ENCODE peak calls at places on chromosomes 12 and 14, in six cellular contexts. M is body of pancreas, I is esophagus squamous epithelium, O is right lobe of liver, T is breast epithelium, V is GM12878. A is an unnamed sample.

GRCh38 chr12:32470936-32471335 is 71.6 kb downstream of the FGD4 start:
- DNase-seq in M (no peak), I (no peak), O (no peak), T (no peak), V (no peak), A (no peak)

GRCh38 chr14:35174342-35174741 is 52.0 kb downstream of the PRORP start:
- DNase-seq in M (no peak), I (no peak), O (no peak), T (no peak), V (no peak), A (no peak)

GRCh38 chr14:68741839-68742470 is 50.9 kb downstream of the ZFP36L1 start:
- DNase-seq in M (no peak), I (no peak), O (no peak), T (no peak), V (peak; percentile 93), A (no peak)

GRCh38 chr12:3263939-3264699 is 186.9 kb downstream of the TSPAN9 start:
- DNase-seq in M (no peak), I (no peak), O (no peak), T (no peak), V (no peak), A (no peak)

GRCh38 chr12:49094104-49094948 is at the start of gene DHH:
- DNase-seq in M (peak; percentile 31), I (no peak), O (peak; percentile 29), T (no peak), V (no peak), A (peak; percentile 43)

GRCh38 chr14:78598046-78598652 is 428.0 kb downstream of the NRXN3 start:
- DNase-seq in M (peak; percentile 54), I (no peak), O (peak; percentile 28), T (peak; percentile 53), V (no peak), A (peak; percentile 17)

GRCh38 chr12:109938947-109939346 is 38.9 kb downstream of the TCHP start:
- DNase-seq in M (no peak), I (no peak), O (no peak), T (no peak), V (no peak), A (no peak)

GRCh38 chr12:52254965-52255751 is 19.3 kb upstream of the KRT86 start:
- DNase-seq in M (no peak), I (no peak), O (no peak), T (peak; percentile 38), V (no peak), A (no peak)

GRCh38 chr12:14885718-14886201 is at the start of gene MGP:
- DNase-seq in M (peak; percentile 42), I (no peak), O (no peak), T (peak; percentile 61), V (no peak), A (peak; percentile 50)

GRCh38 chr12:76220980-76221379 is 127.2 kb downstream of the BBS10 start:
- DNase-seq in M (no peak), I (no peak), O (no peak), T (no peak), V (no peak), A (no peak)

GRCh38 chr14:105012171-105012985 is 8.5 kb downstream of the CDCA4 start:
- DNase-seq in M (no peak), I (no peak), O (no peak), T (no peak), V (no peak), A (no peak)

GRCh38 chr12:48366131-48366530 is 15.4 kb upstream of the ZNF641 start:
- DNase-seq in M (no peak), I (no peak), O (no peak), T (no peak), V (no peak), A (no peak)

GRCh38 chr14:92780444-92780843 is 13.7 kb upstream of the GOLGA5 start:
- DNase-seq in M (no peak), I (no peak), O (no peak), T (no peak), V (no peak), A (no peak)

GRCh38 chr12:6767592-6768384 is 1.6 kb downstream of the PTMS start:
- DNase-seq in M (peak; percentile 40), I (no peak), O (peak; percentile 62), T (no peak), V (no peak), A (no peak)

GRCh38 chr14:99065551-99065950 is 206.4 kb downstream of the BCL11B start:
- DNase-seq in M (no peak), I (no peak), O (no peak), T (no peak), V (no peak), A (no peak)

GRCh38 chr12:2074792-2075191 is 22.0 kb downstream of the CACNA1C start:
- DNase-seq in M (no peak), I (no peak), O (no peak), T (no peak), V (no peak), A (no peak)

GRCh38 chr14:97218713-97219355 is 421.7 kb downstream of the VRK1 start:
- DNase-seq in M (no peak), I (no peak), O (no peak), T (no peak), V (no peak), A (no peak)

GRCh38 chr12:49462103-49462739 is 76.6 kb upstream of the KCNH3 start:
- DNase-seq in M (no peak), I (no peak), O (peak; percentile 57), T (no peak), V (no peak), A (no peak)

GRCh38 chr14:78666336-78667056 is 496.3 kb downstream of the NRXN3 start:
- DNase-seq in M (no peak), I (no peak), O (no peak), T (no peak), V (no peak), A (no peak)

GRCh38 chr14:95335071-95335470 is 15.4 kb upstream of the CLMN start:
- DNase-seq in M (no peak), I (no peak), O (no peak), T (no peak), V (no peak), A (no peak)

GRCh38 chr12:124909831-124910560 is 4.5 kb downstream of the UBC start:
- DNase-seq in M (peak; percentile 40), I (no peak), O (no peak), T (no peak), V (no peak), A (no peak)

GRCh38 chr12:122322501-122322900 is 56.2 kb upstream of the VPS33A start:
- DNase-seq in M (no peak), I (no peak), O (no peak), T (no peak), V (no peak), A (no peak)
- H3K36me3 ChIP-seq in M (peaks cover 32% of the 10 kb centered on the region), I (peaks cover 7% of the 10 kb centered on the region), O (no peaks in the 10 kb centered on the region), T (peaks cover 12% of the 10 kb centered on the region), V (peaks cover 2% of the 10 kb centered on the region), A (no peaks in the 10 kb centered on the region)

DNA sequence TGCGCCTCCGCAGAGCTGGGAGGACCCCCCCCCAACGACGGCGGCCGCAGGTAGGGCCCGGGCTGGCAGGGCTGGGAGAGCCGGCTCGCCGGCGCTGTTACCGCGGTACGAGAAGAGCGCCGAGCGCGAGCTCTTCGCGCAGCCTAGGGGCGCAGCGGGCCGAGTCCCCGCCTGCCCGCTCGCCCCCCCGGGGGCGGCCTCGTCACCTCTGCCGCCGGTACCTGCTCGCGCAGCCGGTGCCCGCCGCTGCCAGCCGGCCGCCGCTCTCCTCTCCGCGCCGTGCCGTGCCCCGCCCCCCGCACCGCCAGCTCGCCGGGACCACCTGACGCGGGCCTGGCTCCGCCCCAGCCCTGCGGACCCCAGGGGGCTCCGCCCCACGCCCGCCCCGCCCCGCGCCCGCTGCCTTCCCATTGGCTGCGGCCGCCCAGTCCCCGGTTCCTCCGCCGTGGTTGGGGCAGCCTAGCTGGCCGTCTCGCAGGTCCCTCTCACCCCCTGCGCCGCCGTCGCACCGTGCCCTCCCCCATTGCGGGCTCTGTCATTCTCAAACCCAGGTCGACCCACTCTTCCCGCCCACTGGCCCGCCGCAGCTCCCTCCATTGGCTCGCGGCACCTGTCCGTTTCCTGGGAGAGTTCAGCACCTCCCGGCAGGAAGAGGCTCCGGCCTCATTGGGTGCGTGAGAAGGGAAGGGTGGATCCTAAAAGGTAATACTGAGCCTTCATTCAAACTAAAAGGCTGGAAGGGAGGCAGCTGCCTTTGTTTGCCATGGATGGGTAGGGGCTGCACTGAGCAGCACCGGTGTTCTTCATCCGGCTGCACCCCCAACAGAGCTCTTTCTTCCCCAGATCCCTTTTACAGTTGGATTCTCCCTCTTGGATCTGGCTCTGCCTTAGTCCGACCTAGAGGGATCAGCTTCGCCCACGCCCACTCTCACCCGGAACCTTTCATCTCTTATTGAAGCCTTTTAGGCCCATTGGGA is at the start of gene MAP3K9:
- DNase-seq in M (peak; percentile 97), I (peak; percentile 59), O (peak; percentile 96), T (peak; percentile 97), V (peak; percentile 89), A (peak; percentile 87)
- TF ChIP-seq POLR2A in M (peak; percentile 17), I (peak; percentile 72), O (peak; percentile 54), T (no peak), V (peak; percentile 52), A (peak; percentile 18)

DNA sequence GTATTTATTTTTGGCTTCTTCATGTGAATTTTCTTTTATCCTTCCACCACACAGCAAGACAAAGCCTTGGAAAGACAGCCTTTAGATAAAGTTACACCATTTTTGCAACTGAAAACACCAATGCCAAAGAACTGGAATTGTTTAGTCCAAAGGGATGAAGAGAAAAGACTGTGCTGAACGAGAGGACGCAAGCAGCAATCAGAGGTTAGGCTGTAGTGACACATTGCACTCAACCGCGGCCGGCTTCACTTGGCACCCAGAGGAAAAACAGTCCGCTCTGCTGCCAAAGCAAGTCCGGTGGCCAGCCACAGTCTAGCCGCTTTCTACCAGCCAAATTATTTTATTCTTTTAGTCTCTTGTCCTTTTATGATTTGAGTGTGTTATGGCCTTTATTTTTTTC is 49.1 kb upstream of the KCNJ8 start:
- DNase-seq in M (no peak), I (no peak), O (peak; percentile 70), T (no peak), V (no peak), A (peak; percentile 41)
- H3K36me3 ChIP-seq in M (no peaks in the 10 kb centered on the region), I (no peaks in the 10 kb centered on the region), O (no peaks in the 10 kb centered on the region), T (no peaks in the 10 kb centered on the region), V (no peaks in the 10 kb centered on the region), A (no peaks in the 10 kb centered on the region)

GRCh38 chr12:57276935-57277563 is 26.1 kb upstream of the STAC3 start:
- DNase-seq in M (no peak), I (no peak), O (no peak), T (no peak), V (no peak), A (no peak)

GRCh38 chr12:57278465-57279453 is 27.8 kb upstream of the STAC3 start:
- DNase-seq in M (no peak), I (no peak), O (no peak), T (no peak), V (no peak), A (no peak)

GRCh38 chr12:57280234-57281062 is 29.5 kb upstream of the STAC3 start:
- DNase-seq in M (peak; percentile 48), I (no peak), O (peak; percentile 61), T (no peak), V (peak; percentile 74), A (no peak)
- TF ChIP-seq POLR2A in M (no peak), I (no peak), O (peak; percentile 71), T (no peak), V (peak; percentile 79), A (no peak)

DNA sequence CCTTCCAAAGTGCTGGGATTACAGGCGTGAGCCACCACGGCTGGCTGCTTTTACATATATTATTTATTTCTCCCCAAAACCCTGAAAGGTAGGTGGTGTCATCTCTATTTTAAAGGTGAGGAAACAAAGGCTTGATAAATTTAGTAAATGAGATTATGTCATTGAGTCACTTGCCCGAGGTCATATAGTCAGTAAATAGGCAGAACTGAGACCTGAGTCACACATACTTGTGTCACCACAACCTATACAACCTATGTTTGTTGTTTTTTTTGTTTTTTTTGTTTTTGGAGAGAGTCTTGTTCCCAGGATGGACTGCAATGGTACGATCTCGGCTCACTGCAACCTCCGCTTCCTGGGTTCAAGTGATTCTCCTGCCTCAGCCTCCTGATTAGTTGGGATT is 12.8 kb downstream of the TSFM start:
- DNase-seq in M (no peak), I (no peak), O (no peak), T (no peak), V (no peak), A (no peak)
- H3K36me3 ChIP-seq in M (peaks cover 36% of the 10 kb centered on the region), I (peaks cover 4% of the 10 kb centered on the region), O (peaks cover 7% of the 10 kb centered on the region), T (no peaks in the 10 kb centered on the region), V (peaks cover 7% of the 10 kb centered on the region), A (no peaks in the 10 kb centered on the region)

A was measured in ovary.